ENCODE peak calls at places on chromosomes 7 and 10, in six cellular contexts. Z is tibial artery; W is epithelial cell of esophagus; F is astrocyte; H is CD8-positive, alpha-beta memory T cell; G is PC-9. I is an unnamed sample.

GRCh38 chr10:120184547-120185337 is 272.3 kb upstream of the PLPP4 start:
- DNase-seq in F (no peak), W (no peak), G (no peak), Z (no peak), H (no peak), I (no peak)

GRCh38 chr10:24991298-24991697 is 24.7 kb downstream of the ENKUR start:
- DNase-seq in G (no peak), H (no peak), Z (no peak), F (no peak), W (no peak), I (no peak)

GRCh38 chr10:74145133-74145532 is 5.5 kb downstream of the AP3M1 start:
- DNase-seq in H (no peak), W (no peak), G (no peak), F (peak; percentile 77), Z (no peak), I (no peak)

GRCh38 chr10:57741751-57742150 is 525.9 kb downstream of the IPMK start:
- DNase-seq in F (no peak), G (no peak), H (no peak), Z (no peak), W (no peak), I (no peak)

GRCh38 chr7:75756340-75757297 is 15.4 kb downstream of the CCL26 start:
- DNase-seq in W (peak; percentile 54), F (no peak), G (no peak), H (no peak), Z (no peak), I (peak; percentile 25)

GRCh38 chr7:7868245-7868899 is 100.2 kb upstream of the GLCCI1 start:
- DNase-seq in H (no peak), G (no peak), Z (no peak), F (no peak), W (no peak), I (no peak)

GRCh38 chr10:101767600-101767945 is 8.3 kb downstream of the FGF8 start:
- DNase-seq in H (no peak), Z (no peak), W (no peak), G (no peak), F (no peak), I (no peak)

GRCh38 chr10:4334853-4335252 is 491.2 kb upstream of the AKR1E2 start:
- DNase-seq in G (no peak), F (peak; percentile 20), W (no peak), H (no peak), Z (no peak), I (no peak)

GRCh38 chr7:156791241-156791640 is 101.7 kb downstream of the LMBR1 start:
- DNase-seq in F (no peak), Z (no peak), G (no peak), H (no peak), W (no peak), I (no peak)

GRCh38 chr7:99752354-99752753 is 17.4 kb upstream of the CYP3A7 start:
- DNase-seq in G (peak; percentile 48), W (peak; percentile 34), H (no peak), F (no peak), Z (no peak), I (peak; percentile 31)

GRCh38 chr10:43138757-43139241 is 554 bp downstream of the CSGALNACT2 start:
- DNase-seq in F (peak; percentile 34), Z (no peak), W (peak; percentile 46), G (peak; percentile 45), H (peak; percentile 53), I (no peak)

GRCh38 chr7:105581066-105581811 is at the start of gene EFCAB10:
- DNase-seq in G (no peak), F (peak; percentile 36), Z (no peak), H (peak; percentile 33), W (peak; percentile 63), I (no peak)

GRCh38 chr10:31768467-31768866 is 160.2 kb downstream of the ARHGAP12 start:
- DNase-seq in Z (no peak), G (no peak), W (no peak), H (no peak), F (peak; percentile 57), I (no peak)

GRCh38 chr10:8311526-8312070 is 257.1 kb downstream of the GATA3 start:
- DNase-seq in F (peak; percentile 56), Z (no peak), H (no peak), G (no peak), W (no peak), I (no peak)

GRCh38 chr10:103663802-103664201 is 170.3 kb downstream of the NEURL1 start:
- DNase-seq in W (no peak), H (no peak), Z (peak; percentile 94), F (no peak), G (no peak), I (no peak)

GRCh38 chr10:25294032-25294926 is 119.5 kb downstream of the GPR158 start:
- DNase-seq in G (peak; percentile 45), Z (no peak), F (peak; percentile 55), H (no peak), W (peak; percentile 63), I (no peak)

GRCh38 chr7:139829654-139830130 is 628 bp downstream of the TBXAS1 start:
- DNase-seq in H (no peak), W (no peak), Z (no peak), F (peak; percentile 61), G (no peak), I (no peak)

GRCh38 chr7:19122018-19122588 is 4.7 kb upstream of the TWIST1 start:
- DNase-seq in H (no peak), F (no peak), G (no peak), W (peak; percentile 56), Z (no peak), I (peak; percentile 13)

GRCh38 chr10:129105266-129105665 is 361.8 kb upstream of the MGMT start:
- DNase-seq in H (no peak), W (no peak), Z (no peak), F (no peak), G (no peak), I (no peak)

GRCh38 chr10:125035136-125035535 is 93.2 kb downstream of the ZRANB1 start:
- DNase-seq in Z (no peak), W (peak; percentile 89), G (no peak), F (peak; percentile 98), H (no peak), I (no peak)

GRCh38 chr7:140596751-140597424 is 43.7 kb downstream of the DENND2A start:
- DNase-seq in W (no peak), Z (no peak), H (no peak), F (peak; percentile 89), G (no peak), I (no peak)

GRCh38 chr10:31059323-31059722 is 27.7 kb upstream of the ZNF438 start:
- DNase-seq in H (no peak), F (no peak), W (peak; percentile 52), G (peak; percentile 40), Z (no peak), I (no peak)

GRCh38 chr10:21740989-21741388 is 207.0 kb downstream of the MLLT10 start:
- DNase-seq in Z (no peak), F (no peak), W (no peak), H (no peak), G (no peak), I (no peak)

GRCh38 chr7:154409703-154410311 is 357.6 kb downstream of the DPP6 start:
- DNase-seq in F (peak; percentile 1), Z (no peak), G (no peak), W (peak; percentile 21), H (no peak), I (peak; percentile 3)

GRCh38 chr7:94423865-94424264 is 29.2 kb downstream of the COL1A2 start:
- DNase-seq in F (peak; percentile 65), G (peak; percentile 63), W (peak; percentile 54), Z (no peak), H (no peak), I (no peak)

GRCh38 chr10:28676968-28677888 is at the start of gene BAMBI:
- DNase-seq in G (peak; percentile 43), Z (peak; percentile 93), W (peak; percentile 95), H (peak; percentile 85), F (peak; percentile 75), I (peak; percentile 58)

GRCh38 chr10:28679941-28680752 is 2.8 kb downstream of the BAMBI start:
- DNase-seq in H (no peak), F (no peak), G (no peak), W (no peak), Z (no peak), I (peak; percentile 87)

GRCh38 chr10:28676297-28676967 is 889 bp upstream of the BAMBI start:
- DNase-seq in H (peak; percentile 4), W (no peak), G (no peak), F (no peak), Z (peak; percentile 70), I (no peak)

GRCh38 chr10:28678687-28679457 is 1.6 kb downstream of the BAMBI start:
- DNase-seq in F (peak; percentile 51), W (no peak), H (no peak), Z (no peak), G (no peak), I (no peak)

DNA sequence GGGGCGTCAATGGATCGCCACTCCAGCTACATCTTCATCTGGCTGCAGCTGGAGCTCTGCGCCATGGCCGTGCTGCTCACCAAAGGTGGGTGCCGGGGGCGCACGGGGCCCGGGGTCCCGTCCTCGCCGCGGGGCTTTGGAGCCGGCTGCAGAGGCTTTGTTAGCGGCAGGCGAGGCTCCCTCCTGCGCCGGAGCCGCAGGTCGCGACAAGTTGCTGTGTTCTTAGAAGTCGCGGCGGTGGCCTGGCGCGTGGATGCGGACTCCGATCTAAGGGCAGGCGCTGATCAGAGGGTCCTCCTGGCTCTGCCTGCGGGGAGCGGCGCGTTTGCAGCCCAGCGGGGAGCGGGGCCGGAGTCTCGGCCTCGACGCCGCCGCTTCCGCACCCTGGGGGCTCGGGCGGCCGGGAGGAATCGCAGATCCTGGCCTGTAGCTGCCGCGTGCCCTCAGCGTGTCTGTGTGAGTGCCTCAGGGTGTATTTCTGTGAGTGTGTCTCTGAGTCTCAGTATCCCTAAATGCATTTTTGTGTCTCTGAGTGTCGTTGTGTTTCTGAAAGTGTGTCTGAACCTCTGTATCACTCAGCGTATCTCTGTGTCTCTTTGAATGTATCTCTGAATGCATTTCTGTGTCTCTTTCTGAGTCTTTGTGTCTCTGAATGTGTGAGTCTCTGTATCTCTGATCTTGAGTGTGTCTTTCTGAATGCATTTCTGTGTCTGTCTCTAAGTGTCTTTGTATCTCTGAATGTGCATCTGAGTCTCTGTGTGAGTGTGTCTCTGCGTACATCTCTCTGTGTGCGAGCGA is 767 bp downstream of the BAMBI start:
- DNase-seq in G (no peak), Z (peak; percentile 68), H (peak; percentile 9), F (peak; percentile 40), W (peak; percentile 31), I (no peak)
- H3K4me3 ChIP-seq in G (peak overlapping the region; percentile 55), Z (peak overlapping the region; percentile 86), H (peak overlapping the region; percentile 58), F (peak overlapping the region; percentile 82), W (peak overlapping the region; percentile 55), I (peak overlapping the region; percentile 71)

DNA sequence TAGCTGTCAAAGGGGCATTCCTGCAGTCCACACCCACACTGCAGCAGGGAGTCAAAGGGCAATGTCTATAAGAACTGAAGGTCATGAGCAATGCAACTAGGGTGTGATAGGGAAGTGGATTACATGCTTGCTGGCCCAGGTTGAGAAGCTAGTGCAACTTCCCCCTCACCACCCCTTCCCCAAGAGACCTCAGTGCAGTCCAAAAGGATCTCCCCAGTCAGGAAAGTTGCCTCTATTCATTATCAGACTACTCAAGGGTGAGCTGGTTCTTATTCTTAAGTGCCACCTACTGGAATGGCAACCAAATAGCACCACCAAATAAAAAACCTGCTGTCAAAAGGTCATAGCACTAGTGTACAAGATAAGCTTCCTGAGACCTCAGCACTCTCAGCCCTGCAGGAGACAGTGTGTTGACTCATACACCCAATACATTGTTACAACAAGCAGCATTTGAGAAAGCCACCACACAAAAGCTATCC is 28.2 kb downstream of the MTERF1 start:
- DNase-seq in H (no peak), W (peak; percentile 81), F (no peak), Z (no peak), G (peak; percentile 41), I (peak; percentile 8)
- H3K4me3 ChIP-seq in H (no peak overlapping the region), W (no peak overlapping the region), F (no peak overlapping the region), Z (no peak overlapping the region), G (no peak overlapping the region), I (no peak overlapping the region)

GRCh38 chr10:14624600-14624999 is 150.1 kb downstream of the FAM107B start:
- DNase-seq in W (no peak), G (no peak), H (no peak), F (no peak), Z (no peak), I (no peak)
- H3K4me3 ChIP-seq in W (no peak overlapping the region), G (no peak overlapping the region), H (no peak overlapping the region), F (no peak overlapping the region), Z (no peak overlapping the region), I (no peak overlapping the region)

GRCh38 chr7:131057015-131057518 is 270.6 kb upstream of the MKLN1 start:
- DNase-seq in W (peak; percentile 33), H (no peak), G (no peak), Z (no peak), F (peak; percentile 92), I (no peak)
- H3K4me3 ChIP-seq in W (no peak overlapping the region), H (peak overlapping the region; percentile 1), G (no peak overlapping the region), Z (no peak overlapping the region), F (no peak overlapping the region), I (no peak overlapping the region)

I was measured in LNCaP clone FGC.